ENCODE peak calls at places on chromosome 5, in six cellular contexts. U is IMR-90, S is keratinocyte, N is neural progenitor cell, V is colonic mucosa, T is mammary epithelial cell. K is an unnamed sample.

GRCh38 chr5:1405121-1405520 is 40.1 kb downstream of the SLC6A3 start:
- DNase-seq in S (no peak), T (no peak), V (no peak), N (no peak), U (no peak), K (no peak)

GRCh38 chr5:145433077-145433476 is 402.1 kb downstream of the PRELID2 start:
- DNase-seq in V (no peak), S (no peak), U (no peak), N (no peak), T (no peak), K (no peak)

GRCh38 chr5:146020100-146020499 is 83.7 kb downstream of the SH3RF2 start:
- DNase-seq in V (no peak), N (no peak), U (no peak), S (no peak), T (no peak), K (no peak)

GRCh38 chr5:61186634-61187033 is 24.4 kb upstream of the SMIM15 start:
- DNase-seq in N (no peak), V (no peak), S (no peak), T (no peak), U (no peak), K (no peak)

GRCh38 chr5:6633469-6634326 is 458 bp downstream of the SRD5A1 start:
- DNase-seq in U (peak; percentile 22), V (peak; percentile 45), T (peak; percentile 19), N (peak; percentile 79), S (no peak), K (peak; percentile 83)

GRCh38 chr5:53378590-53379247 is 101.7 kb upstream of the FST start:
- DNase-seq in V (no peak), U (peak; percentile 90), N (no peak), S (no peak), T (peak; percentile 76), K (no peak)

GRCh38 chr5:111224561-111224989 is 391 bp downstream of the CAMK4 start:
- DNase-seq in V (no peak), S (no peak), U (peak; percentile 7), T (peak; percentile 4), N (no peak), K (no peak)

GRCh38 chr5:119070578-119070827 is 384 bp upstream of the DMXL1 start:
- DNase-seq in V (peak; percentile 93), T (no peak), S (peak; percentile 82), N (peak; percentile 93), U (no peak), K (no peak)

GRCh38 chr5:82863260-82863659 is 213.9 kb downstream of the TMEM167A start:
- DNase-seq in S (no peak), U (no peak), T (no peak), N (peak; percentile 34), V (no peak), K (no peak)

GRCh38 chr5:132487841-132488555 is 2.6 kb downstream of the IRF1 start:
- DNase-seq in V (peak; percentile 19), N (no peak), S (no peak), U (no peak), T (no peak), K (peak; percentile 29)

GRCh38 chr5:83925321-83925877 is 204.7 kb upstream of the HAPLN1 start:
- DNase-seq in U (peak; percentile 88), N (no peak), S (no peak), T (peak; percentile 67), V (no peak), K (no peak)

GRCh38 chr5:174364676-174365075 is 319.2 kb downstream of the NSG2 start:
- DNase-seq in S (no peak), V (no peak), N (no peak), U (no peak), T (peak; percentile 27), K (no peak)

GRCh38 chr5:59466271-59466670 is 427.3 kb downstream of the PDE4D start:
- DNase-seq in S (no peak), T (no peak), V (no peak), N (no peak), U (no peak), K (no peak)

GRCh38 chr5:150399158-150400019 is 13.3 kb downstream of the CD74 start:
- DNase-seq in N (no peak), V (no peak), T (no peak), S (no peak), U (peak; percentile 58), K (no peak)

GRCh38 chr5:150400020-150400326 is 12.7 kb downstream of the CD74 start:
- DNase-seq in V (no peak), U (no peak), T (no peak), N (no peak), S (no peak), K (no peak)

GRCh38 chr5:150398432-150399157 is 14.1 kb downstream of the CD74 start:
- DNase-seq in T (no peak), N (no peak), S (no peak), V (no peak), U (no peak), K (peak; percentile 84)

GRCh38 chr5:150396247-150396646 is 16.5 kb downstream of the CD74 start:
- DNase-seq in V (no peak), T (no peak), N (no peak), U (no peak), S (no peak), K (no peak)

GRCh38 chr5:150397749-150398431 is 14.8 kb downstream of the CD74 start:
- DNase-seq in U (no peak), N (no peak), S (no peak), T (no peak), V (no peak), K (no peak)
- H3K27ac ChIP-seq in U (no peak overlapping the region), N (no peak overlapping the region), S (no peak overlapping the region), T (no peak overlapping the region), V (no peak overlapping the region), K (no peak overlapping the region)

GRCh38 chr5:57491369-57491965 is 8.9 kb upstream of the ACTBL2 start:
- DNase-seq in U (no peak), T (no peak), S (no peak), N (no peak), V (no peak), K (no peak)

GRCh38 chr5:57486206-57486605 is 3.6 kb upstream of the ACTBL2 start:
- DNase-seq in T (no peak), U (peak; percentile 42), N (no peak), V (no peak), S (no peak), K (no peak)

GRCh38 chr5:57492632-57493031 is 10.0 kb upstream of the ACTBL2 start:
- DNase-seq in V (no peak), T (no peak), N (no peak), S (no peak), U (no peak), K (no peak)

GRCh38 chr5:57493034-57493433 is 10.4 kb upstream of the ACTBL2 start:
- DNase-seq in V (no peak), U (no peak), T (no peak), N (no peak), S (no peak), K (no peak)

DNA sequence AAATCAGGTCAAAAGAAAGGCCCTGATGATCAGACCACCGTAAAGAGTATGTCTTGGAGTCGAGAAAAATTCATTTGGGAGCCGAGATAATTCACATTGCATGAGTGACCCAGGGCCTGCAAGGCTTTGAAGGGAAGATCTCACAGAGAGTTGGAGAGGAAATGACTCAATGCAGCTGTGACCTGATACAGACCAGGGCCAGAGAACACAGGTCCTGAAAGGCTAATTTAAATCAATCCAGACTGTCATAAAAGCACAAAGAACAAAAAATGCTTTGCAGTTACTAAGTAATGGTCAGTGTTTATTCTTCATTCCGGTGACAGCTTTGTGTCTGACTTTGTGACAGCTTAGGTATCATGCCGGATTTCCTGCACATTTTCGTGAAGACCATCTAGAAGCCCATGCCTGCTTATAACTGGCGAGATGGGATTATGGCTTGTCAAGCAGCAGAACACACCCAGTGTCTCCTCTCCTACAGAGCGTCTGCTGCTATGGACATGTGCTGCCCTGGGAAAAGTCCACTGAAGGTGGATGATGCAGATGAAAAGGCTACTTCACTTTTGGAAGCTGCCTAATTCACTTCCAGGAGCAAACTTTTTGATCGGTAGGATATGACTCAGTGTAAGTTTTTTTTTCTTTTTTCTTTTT is 5.8 kb upstream of the ACTBL2 start:
- DNase-seq in N (no peak), U (peak; percentile 86), S (no peak), T (peak; percentile 33), V (no peak), K (no peak)
- H3K9ac ChIP-seq in N (no peak overlapping the region), U (peak overlapping the region; percentile 2), S (no peak overlapping the region), T (no peak overlapping the region), V (no peak overlapping the region), K (no peak overlapping the region)

GRCh38 chr5:127518319-127518621 is 830 bp downstream of the PRRC1 start:
- DNase-seq in N (no peak), U (peak; percentile 57), V (no peak), S (no peak), T (peak; percentile 60), K (no peak)
- H3K27ac ChIP-seq in N (no peak overlapping the region), U (peak overlapping the region; percentile 96), V (peak overlapping the region; percentile 90), S (peak overlapping the region; percentile 89), T (peak overlapping the region; percentile 75), K (peak overlapping the region; percentile 87)

GRCh38 chr5:116032991-116033390 is 719 bp downstream of the ARL14EPL start:
- DNase-seq in T (no peak), S (no peak), V (no peak), N (no peak), U (no peak), K (no peak)
- H3K9ac ChIP-seq in T (no peak overlapping the region), S (no peak overlapping the region), V (no peak overlapping the region), N (no peak overlapping the region), U (no peak overlapping the region), K (no peak overlapping the region)

DNA sequence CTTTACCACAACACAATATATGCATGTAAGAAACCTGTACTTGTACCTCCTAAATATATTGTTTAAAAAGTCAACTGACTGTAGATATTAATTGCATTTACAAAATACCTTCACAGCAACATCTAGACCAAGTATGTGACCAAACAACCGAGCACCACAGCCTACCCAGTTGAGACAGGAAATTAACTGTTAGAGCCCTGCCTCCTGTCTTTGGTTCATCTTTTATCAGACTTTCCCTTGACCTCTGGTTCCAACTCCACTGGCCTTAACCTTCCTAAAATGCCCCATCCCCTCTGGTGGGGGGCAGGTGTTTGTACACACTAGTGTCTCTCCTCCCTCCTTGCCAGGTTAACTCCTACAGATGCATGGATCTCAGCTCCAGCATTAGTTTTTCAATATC is 155.0 kb upstream of the PANK3 start:
- DNase-seq in S (no peak), V (no peak), N (no peak), U (no peak), T (no peak), K (no peak)
- H3K27ac ChIP-seq in S (no peak overlapping the region), V (no peak overlapping the region), N (no peak overlapping the region), U (no peak overlapping the region), T (no peak overlapping the region), K (no peak overlapping the region)